ENCODE peak calls at places on chromosomes 3 and 15, in nine cellular contexts. X is mucosa of descending colon; S is lower leg skin; R is progenitor cell of endocrine pancreas; U is testis; E is OCI-LY7; O is AG04450; B is right atrium auricular region; Y is activated CD8-positive, alpha-beta T cell treated with anti-CD3 and anti-CD28 coated beads for 36 hours. G is an unnamed sample.

GRCh38 chr3:50205719-50206276 is 727 bp downstream of the SLC38A3 start:
- DNase-seq in X (no peak), S (no peak), O (no peak), B (no peak), R (no peak), U (peak), Y (peak), E (no peak), G (no peak)

GRCh38 chr15:74252291-74253080 is 16.4 kb downstream of the CCDC33 start:
- DNase-seq in U (no peak), R (no peak), S (no peak), O (no peak), X (no peak), Y (no peak), E (no peak), B (no peak), G (no peak)

GRCh38 chr15:76341366-76342045 is 4.9 kb downstream of the ISL2 start:
- DNase-seq in S (no peak), B (no peak), R (no peak), X (no peak), Y (no peak), U (no peak), O (no peak), E (no peak), G (peak)

GRCh38 chr3:8621872-8622271 is 22.7 kb downstream of the SSUH2 start:
- DNase-seq in O (peak), E (no peak), U (no peak), B (peak), S (no peak), R (no peak), Y (no peak), X (no peak), G (no peak)

GRCh38 chr3:69288161-69288895 is 97.6 kb downstream of the FRMD4B start:
- DNase-seq in O (no peak), S (no peak), Y (peak), R (no peak), X (no peak), B (no peak), U (no peak), E (no peak), G (no peak)

GRCh38 chr3:187739125-187739560 is 6.1 kb downstream of the BCL6 start:
- DNase-seq in U (peak), B (no peak), E (peak), Y (peak), R (no peak), S (no peak), X (peak), O (no peak), G (no peak)

GRCh38 chr3:12663311-12663935 is 494 bp downstream of the RAF1 start:
- DNase-seq in E (peak), R (peak), Y (peak), X (peak), U (peak), O (no peak), B (no peak), S (peak), G (no peak)

GRCh38 chr15:96703794-96704550 is 373.5 kb downstream of the NR2F2 start:
- DNase-seq in S (no peak), E (no peak), O (no peak), X (no peak), R (no peak), Y (no peak), B (no peak), U (no peak), G (no peak)

GRCh38 chr3:159823763-159824162 is 164.9 kb upstream of the IL12A start:
- DNase-seq in U (no peak), B (no peak), R (no peak), S (no peak), X (no peak), O (no peak), E (no peak), Y (no peak), G (no peak)

GRCh38 chr15:77811270-77811669 is 178.6 kb upstream of the LINGO1 start:
- DNase-seq in B (no peak), X (no peak), O (no peak), E (no peak), Y (no peak), S (no peak), R (no peak), U (no peak), G (no peak)

GRCh38 chr15:38217181-38217580 is 35.5 kb upstream of the SPRED1 start:
- DNase-seq in Y (no peak), R (no peak), S (no peak), B (no peak), E (peak), U (no peak), X (no peak), O (peak), G (no peak)

GRCh38 chr15:68415501-68416157 is 16.3 kb downstream of the ITGA11 start:
- DNase-seq in O (no peak), E (no peak), Y (no peak), X (no peak), S (no peak), U (peak), R (no peak), B (peak), G (no peak)

GRCh38 chr3:88334187-88334868 is 184.6 kb downstream of the C3orf38 start:
- DNase-seq in S (no peak), R (no peak), E (no peak), X (no peak), U (no peak), B (no peak), Y (no peak), O (no peak), G (no peak)

GRCh38 chr3:59364471-59364870 is 314.6 kb upstream of the CFAP20DC start:
- DNase-seq in S (no peak), X (no peak), U (no peak), Y (no peak), E (no peak), O (no peak), B (no peak), R (no peak), G (no peak)

GRCh38 chr3:59424268-59425010 is 374.6 kb upstream of the CFAP20DC start:
- DNase-seq in E (no peak), X (no peak), R (no peak), B (no peak), U (no peak), S (no peak), Y (peak), O (peak), G (no peak)

GRCh38 chr3:4752201-4753072 is 226.8 kb upstream of the BHLHE40 start:
- DNase-seq in B (no peak), R (no peak), E (no peak), U (peak), S (no peak), X (peak), Y (no peak), O (no peak), G (peak)

GRCh38 chr15:71883447-71883846 is 73.1 kb downstream of the NR2E3 start:
- DNase-seq in R (no peak), B (no peak), Y (no peak), E (no peak), S (no peak), X (no peak), U (no peak), O (no peak), G (no peak)

GRCh38 chr15:53506370-53506769 is 253.1 kb downstream of the WDR72 start:
- DNase-seq in O (no peak), Y (no peak), B (no peak), E (no peak), R (no peak), X (no peak), S (no peak), U (no peak), G (no peak)

GRCh38 chr3:20043398-20043797 is 3.2 kb downstream of the KAT2B start:
- DNase-seq in U (peak), E (peak), Y (peak), O (no peak), X (peak), B (peak), R (no peak), S (peak), G (no peak)

GRCh38 chr3:171542976-171543375 is 82.8 kb upstream of the TNIK start:
- DNase-seq in X (no peak), U (no peak), Y (no peak), B (no peak), E (no peak), S (no peak), O (no peak), R (no peak), G (no peak)

GRCh38 chr3:146217324-146217723 is 33.6 kb downstream of the PLSCR4 start:
- DNase-seq in E (no peak), S (no peak), R (no peak), U (no peak), Y (no peak), B (no peak), X (no peak), O (no peak), G (no peak)

GRCh38 chr3:134095005-134095404 is 65.3 kb upstream of the SLCO2A1 start:
- DNase-seq in O (no peak), X (no peak), Y (no peak), U (no peak), E (no peak), R (no peak), S (no peak), B (no peak), G (no peak)

GRCh38 chr3:172939651-172940293 is 189.2 kb downstream of the ECT2 start:
- DNase-seq in U (no peak), E (no peak), S (no peak), R (no peak), O (no peak), B (no peak), Y (no peak), X (no peak), G (no peak)

GRCh38 chr3:117195034-117195433 is 485.5 kb downstream of the TUSC7 start:
- DNase-seq in O (no peak), Y (no peak), B (no peak), X (no peak), S (no peak), U (no peak), R (no peak), E (no peak), G (no peak)

GRCh38 chr3:117193390-117193789 is 483.8 kb downstream of the TUSC7 start:
- DNase-seq in U (no peak), X (no peak), B (no peak), S (no peak), R (no peak), Y (no peak), E (no peak), O (no peak), G (no peak)

GRCh38 chr3:117191245-117191644 is 481.7 kb downstream of the TUSC7 start:
- DNase-seq in O (no peak), B (no peak), Y (no peak), R (no peak), E (no peak), X (no peak), U (no peak), S (no peak), G (no peak)

GRCh38 chr3:117192888-117193287 is 483.3 kb downstream of the TUSC7 start:
- DNase-seq in B (no peak), Y (no peak), U (no peak), R (no peak), X (no peak), E (no peak), O (no peak), S (no peak), G (no peak)
- TF ChIP-seq CTCF in B (no peak), Y (no peak), U (no peak), R (no peak), X (no peak), E (no peak), O (no peak), S (no peak), G (no peak)

GRCh38 chr15:56739964-56740640 is 6.8 kb upstream of the ZNF280D start:
- DNase-seq in B (no peak), R (no peak), X (no peak), E (peak), O (no peak), S (no peak), Y (peak), U (no peak), G (no peak)

GRCh38 chr15:56736881-56737707 is 3.8 kb upstream of the ZNF280D start:
- DNase-seq in B (no peak), U (no peak), O (no peak), S (no peak), R (no peak), X (no peak), E (no peak), Y (no peak), G (no peak)

GRCh38 chr15:56737791-56738190 is 4.5 kb upstream of the ZNF280D start:
- DNase-seq in E (no peak), O (no peak), Y (no peak), U (no peak), S (no peak), X (no peak), B (no peak), R (no peak), G (no peak)

GRCh38 chr15:56741541-56741940 is 8.2 kb upstream of the ZNF280D start:
- DNase-seq in B (no peak), R (no peak), X (no peak), U (no peak), O (no peak), Y (no peak), E (no peak), S (no peak), G (no peak)

GRCh38 chr15:56739474-56739873 is 6.2 kb upstream of the ZNF280D start:
- DNase-seq in U (no peak), R (no peak), B (no peak), X (no peak), Y (no peak), O (no peak), E (no peak), S (no peak), G (no peak)
- TF ChIP-seq CTCF in U (no peak), R (no peak), B (no peak), X (no peak), Y (no peak), O (peak), E (no peak), S (no peak), G (no peak)

DNA sequence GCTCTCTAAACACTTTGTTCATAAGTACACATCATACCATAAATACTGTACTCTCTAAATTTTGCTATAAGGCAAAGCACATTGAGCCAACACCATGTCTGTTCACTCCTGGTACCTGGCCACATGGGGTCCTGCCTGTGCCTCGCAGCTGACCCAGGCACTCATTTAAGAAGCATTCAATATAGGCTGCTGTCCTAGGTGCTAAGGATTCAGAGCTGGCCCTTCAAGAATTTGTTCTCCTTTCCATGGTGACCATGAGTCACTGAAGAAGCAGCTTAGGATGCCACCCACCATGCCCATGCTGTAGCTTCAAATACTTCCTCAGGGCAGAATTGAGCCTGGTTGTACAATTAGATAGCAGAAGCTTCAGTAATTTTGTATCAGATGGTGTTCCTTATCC is 119.2 kb upstream of the ZBED2 start:
- DNase-seq in Y (no peak), X (no peak), R (no peak), S (no peak), O (no peak), E (no peak), U (no peak), B (no peak), G (no peak)
- TF ChIP-seq CTCF in Y (no peak), X (no peak), R (peak), S (no peak), O (no peak), E (no peak), U (no peak), B (no peak), G (no peak)

DNA sequence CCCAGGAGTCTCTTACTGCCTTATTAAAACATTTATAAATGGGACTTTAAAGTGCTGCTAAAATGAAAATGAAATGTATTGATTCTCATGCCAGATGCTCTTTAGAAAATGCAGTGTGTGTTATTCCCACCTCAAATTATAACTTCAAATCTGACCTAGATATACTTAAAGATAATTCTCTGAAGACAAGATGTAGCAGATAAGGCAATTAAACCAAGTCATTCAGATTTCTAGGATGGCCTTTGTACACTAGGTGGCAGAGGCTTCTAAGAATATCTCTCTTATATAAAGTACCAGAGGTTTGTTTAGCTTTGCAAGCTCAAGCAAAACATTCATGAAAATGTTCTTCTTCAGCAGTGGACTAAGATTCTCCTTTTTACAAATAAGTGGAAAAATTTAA is 26.9 kb upstream of the GOLGA8B start:
- DNase-seq in E (peak), O (no peak), U (no peak), S (no peak), B (no peak), X (no peak), Y (no peak), R (no peak), G (no peak)
- TF ChIP-seq CTCF in E (peak), O (peak), U (no peak), S (no peak), B (peak), X (no peak), Y (peak), R (peak), G (peak)

GRCh38 chr3:11539677-11540076 is 104.0 kb downstream of the VGLL4 start:
- DNase-seq in Y (no peak), X (no peak), R (no peak), E (no peak), U (no peak), B (no peak), S (no peak), O (no peak), G (no peak)
- TF ChIP-seq CTCF in Y (no peak), X (no peak), R (peak), E (no peak), U (no peak), B (no peak), S (no peak), O (no peak), G (no peak)

GRCh38 chr3:102526865-102527264 is 92.0 kb downstream of the ZPLD1 start:
- DNase-seq in E (no peak), Y (no peak), R (no peak), X (no peak), O (no peak), U (no peak), S (no peak), B (no peak), G (no peak)

GRCh38 chr3:102530443-102531195 is 95.8 kb downstream of the ZPLD1 start:
- DNase-seq in X (no peak), O (no peak), R (no peak), B (no peak), E (no peak), Y (no peak), U (no peak), S (no peak), G (no peak)

GRCh38 chr3:102528727-102529126 is 93.9 kb downstream of the ZPLD1 start:
- DNase-seq in S (no peak), R (no peak), U (no peak), X (no peak), B (no peak), Y (no peak), O (no peak), E (no peak), G (no peak)

GRCh38 chr3:102531686-102532085 is 96.9 kb downstream of the ZPLD1 start:
- DNase-seq in X (no peak), O (no peak), U (no peak), S (no peak), E (no peak), R (no peak), B (no peak), Y (no peak), G (no peak)

GRCh38 chr3:102529452-102529851 is 94.6 kb downstream of the ZPLD1 start:
- DNase-seq in O (peak), S (peak), E (peak), X (no peak), Y (no peak), B (no peak), U (peak), R (no peak), G (no peak)
- TF ChIP-seq CTCF in O (peak), S (no peak), E (peak), X (no peak), Y (no peak), B (peak), U (peak), R (peak), G (peak)